ENCODE peak calls at places on chromosomes 11 and 22, in seven cellular contexts. T is activated naive CD4-positive, alpha-beta T cell treated with Interleukin-2 at 50 U/mL for 16 hours; O is MM.1S; Y is stomach; B is iPS DF 19.7; U is kidney glomerular epithelial cell; W is HEK293T. F is an unnamed sample.

GRCh38 chr11:33722579-33723234 is 13.5 kb downstream of the CD59 start:
- DNase-seq in T (peak), O (no peak), Y (no peak), B (no peak), U (no peak), W (no peak), F (no peak)

GRCh38 chr22:42184852-42185251 is 54.2 kb upstream of the CYP2D6 start:
- DNase-seq in T (peak), O (no peak), Y (no peak), B (no peak), U (no peak), W (no peak), F (no peak)

GRCh38 chr11:98725471-98725870 is 295.3 kb upstream of the CNTN5 start:
- DNase-seq in T (no peak), O (no peak), Y (no peak), B (no peak), U (no peak), W (no peak), F (no peak)

GRCh38 chr11:75554258-75555022 is 7.6 kb upstream of the SERPINH1 start:
- DNase-seq in T (no peak), O (no peak), Y (peak), B (no peak), U (no peak), W (no peak), F (peak)

GRCh38 chr11:34224434-34224966 is 119.1 kb downstream of the NAT10 start:
- DNase-seq in T (no peak), O (no peak), Y (no peak), B (no peak), U (no peak), W (no peak), F (no peak)

GRCh38 chr11:12271826-12272366 is 105.5 kb upstream of the PARVA start:
- DNase-seq in T (no peak), O (no peak), Y (no peak), B (no peak), U (no peak), W (no peak), F (no peak)

GRCh38 chr11:106344392-106344791 is 266.9 kb downstream of the AASDHPPT start:
- DNase-seq in T (no peak), O (no peak), Y (no peak), B (no peak), U (no peak), W (no peak), F (no peak)

GRCh38 chr11:71502871-71503435 is 24.1 kb upstream of the KRTAP5-7 start:
- DNase-seq in T (no peak), O (no peak), Y (no peak), B (no peak), U (no peak), W (no peak), F (no peak)

GRCh38 chr11:96019810-96020747 is 96.2 kb upstream of the MTMR2 start:
- DNase-seq in T (no peak), O (no peak), Y (no peak), B (no peak), U (no peak), W (no peak), F (no peak)

GRCh38 chr11:26820739-26821138 is 98.9 kb upstream of the SLC5A12 start:
- DNase-seq in T (no peak), O (no peak), Y (no peak), B (no peak), U (no peak), W (no peak), F (no peak)

GRCh38 chr11:10355257-10355661 is 50.4 kb downstream of the ADM start:
- DNase-seq in T (no peak), O (no peak), Y (no peak), B (no peak), U (peak), W (no peak), F (no peak)

GRCh38 chr22:40400173-40400572 is 29.8 kb downstream of the SGSM3 start:
- DNase-seq in T (peak), O (no peak), Y (peak), B (no peak), U (no peak), W (no peak), F (peak)

GRCh38 chr11:34252015-34252414 is 105.8 kb downstream of the ABTB2 start:
- DNase-seq in T (no peak), O (no peak), Y (no peak), B (no peak), U (no peak), W (no peak), F (no peak)

F was measured in left colon.